ENCODE peak calls at places on chromosomes 6 and 20, in nine cellular contexts. X is ACHN; C is KBM-7; B is MCF 10A; V is lower lobe of right lung; J is activated naive CD4-positive, alpha-beta T cell treated with Interleukin-2 at 50 U/mL for 16 hours; W is HFFc6; I is MM.1S; D is fibroblast of the aortic adventitia. O is an unnamed sample.
A peak's percentile ranks its signal among the peaks of the same experiment; 100 is the strongest.

GRCh38 chr6:13422601-13423247 is 64.7 kb downstream of the GFOD1 start:
- DNase-seq in X (no peak), C (no peak), B (no peak), V (no peak), J (no peak), W (no peak), I (no peak), D (no peak), O (no peak)

GRCh38 chr20:32326507-32326851 is 31.7 kb upstream of the ASXL1 start:
- DNase-seq in X (peak; percentile 17), C (no peak), B (no peak), V (no peak), J (no peak), W (no peak), I (no peak), D (peak; percentile 12), O (no peak)

GRCh38 chr20:58623579-58624473 is 27.3 kb upstream of the STX16 start:
- DNase-seq in X (peak; percentile 86), C (no peak), B (peak; percentile 94), V (no peak), J (no peak), W (peak; percentile 93), I (no peak), D (peak; percentile 89), O (peak; percentile 79)

GRCh38 chr6:142412241-142412640 is 110.4 kb downstream of the ADGRG6 start:
- DNase-seq in X (no peak), C (no peak), B (no peak), V (no peak), J (no peak), W (no peak), I (no peak), D (no peak), O (no peak)

GRCh38 chr6:12962529-12962928 is 246.0 kb downstream of the PHACTR1 start:
- DNase-seq in X (no peak), C (no peak), B (no peak), V (no peak), J (no peak), W (no peak), I (no peak), D (no peak), O (no peak)

GRCh38 chr6:44920952-44921491 is 407.1 kb upstream of the RUNX2 start:
- DNase-seq in X (no peak), C (no peak), B (no peak), V (no peak), J (no peak), W (no peak), I (no peak), D (no peak), O (no peak)

GRCh38 chr6:39156763-39157162 is 41.8 kb upstream of the SAYSD1 start:
- DNase-seq in X (no peak), C (no peak), B (no peak), V (no peak), J (no peak), W (no peak), I (no peak), D (no peak), O (no peak)

GRCh38 chr6:7680393-7681075 is 45.4 kb upstream of the BMP6 start:
- DNase-seq in X (no peak), C (peak; percentile 79), B (no peak), V (no peak), J (no peak), W (no peak), I (no peak), D (no peak), O (no peak)

GRCh38 chr20:53582574-53583351 is 10.9 kb downstream of the ZNF217 start:
- DNase-seq in X (peak; percentile 55), C (peak; percentile 47), B (peak; percentile 98), V (no peak), J (peak; percentile 58), W (peak; percentile 91), I (no peak), D (peak; percentile 95), O (peak; percentile 55)

GRCh38 chr20:19903168-19903676 is 113.9 kb upstream of the NAA20 start:
- DNase-seq in X (no peak), C (peak; percentile 72), B (peak; percentile 30), V (peak; percentile 62), J (no peak), W (no peak), I (peak; percentile 75), D (no peak), O (no peak)

GRCh38 chr6:30754631-30755030 is 10.3 kb upstream of the IER3 start:
- DNase-seq in X (no peak), C (no peak), B (no peak), V (no peak), J (no peak), W (peak; percentile 42), I (no peak), D (peak; percentile 81), O (no peak)

GRCh38 chr6:167735498-167736201 is 91.1 kb upstream of the AFDN start:
- DNase-seq in X (no peak), C (no peak), B (no peak), V (no peak), J (no peak), W (no peak), I (no peak), D (no peak), O (no peak)

GRCh38 chr6:73630401-73630800 is 23.4 kb downstream of the SLC17A5 start:
- DNase-seq in X (no peak), C (no peak), B (no peak), V (no peak), J (no peak), W (no peak), I (no peak), D (no peak), O (no peak)

GRCh38 chr6:28747083-28747630 is 176.6 kb downstream of the TRIM27 start:
- DNase-seq in X (no peak), C (no peak), B (no peak), V (no peak), J (no peak), W (no peak), I (no peak), D (no peak), O (no peak)

GRCh38 chr20:31562241-31562640 is 42.8 kb upstream of the ID1 start:
- DNase-seq in X (no peak), C (no peak), B (no peak), V (no peak), J (no peak), W (no peak), I (no peak), D (no peak), O (no peak)

GRCh38 chr6:118567974-118568373 is 19.9 kb downstream of the PLN start:
- DNase-seq in X (no peak), C (no peak), B (no peak), V (no peak), J (no peak), W (no peak), I (no peak), D (no peak), O (no peak)

GRCh38 chr6:150685860-150686259 is 86.2 kb downstream of the PLEKHG1 start:
- DNase-seq in X (peak; percentile 47), C (peak; percentile 51), B (peak; percentile 62), V (peak; percentile 58), J (peak; percentile 55), W (no peak), I (peak; percentile 16), D (no peak), O (no peak)

GRCh38 chr6:126054258-126054702 is 67.9 kb downstream of the TRMT11 start:
- DNase-seq in X (no peak), C (peak; percentile 43), B (no peak), V (no peak), J (no peak), W (no peak), I (no peak), D (no peak), O (no peak)

GRCh38 chr6:133001040-133001570 is 186.7 kb downstream of the RPS12 start:
- DNase-seq in X (no peak), C (no peak), B (no peak), V (no peak), J (no peak), W (no peak), I (no peak), D (no peak), O (no peak)

GRCh38 chr6:1600764-1601615 is 8.7 kb upstream of the FOXC1 start:
- DNase-seq in X (no peak), C (no peak), B (no peak), V (no peak), J (no peak), W (no peak), I (no peak), D (no peak), O (no peak)

GRCh38 chr6:29011276-29011734 is 6.2 kb upstream of the ZNF311 start:
- DNase-seq in X (peak; percentile 57), C (peak; percentile 66), B (no peak), V (no peak), J (peak; percentile 48), W (peak; percentile 58), I (peak; percentile 36), D (peak; percentile 63), O (no peak)

GRCh38 chr6:155108070-155108815 is 113.1 kb downstream of the TIAM2 start:
- DNase-seq in X (no peak), C (no peak), B (no peak), V (no peak), J (no peak), W (no peak), I (no peak), D (no peak), O (no peak)

GRCh38 chr6:134962421-134962820 is 12.5 kb upstream of the ALDH8A1 start:
- DNase-seq in X (no peak), C (no peak), B (no peak), V (no peak), J (no peak), W (no peak), I (no peak), D (no peak), O (no peak)

GRCh38 chr6:169722362-169723199 is 1.7 kb downstream of the PHF10 start:
- DNase-seq in X (peak; percentile 73), C (peak; percentile 70), B (peak; percentile 68), V (peak; percentile 64), J (peak; percentile 37), W (peak; percentile 40), I (peak; percentile 39), D (peak; percentile 81), O (no peak)